ENCODE peak calls at places on chromosomes 6 and 20, in six cellular contexts. J, B, H, R, K and E are unnamed samples.

GRCh38 chr6:158286413-158286812 is 25.9 kb upstream of the TULP4 start:
- ATAC-seq in J (no peak), B (no peak), H (no peak), R (no peak), K (no peak), E (no peak)

GRCh38 chr6:72787521-72788031 is 165.7 kb downstream of the KCNQ5 start:
- ATAC-seq in J (peak), B (peak), H (no peak), R (peak), K (no peak), E (peak)

GRCh38 chr6:4774715-4775590 is 1.3 kb upstream of the CDYL start:
- ATAC-seq in J (peak), B (peak), H (no peak), R (peak), K (peak), E (peak)

GRCh38 chr20:38875170-38875993 is 50.8 kb upstream of the FAM83D start:
- ATAC-seq in J (peak), B (peak), H (peak), R (no peak), K (peak), E (peak)

GRCh38 chr6:55726144-55726543 is 147.2 kb upstream of the HMGCLL1 start:
- ATAC-seq in J (no peak), B (no peak), H (no peak), R (no peak), K (no peak), E (no peak)

GRCh38 chr6:1904494-1904854 is 294.8 kb downstream of the FOXC1 start:
- ATAC-seq in J (peak), B (no peak), H (no peak), R (peak), K (peak), E (peak)

GRCh38 chr6:113858067-113858604 is 991 bp downstream of the MARCKS start:
- ATAC-seq in J (peak), B (no peak), H (no peak), R (peak), K (no peak), E (peak)

GRCh38 chr6:131023834-131024504 is 39.1 kb downstream of the EPB41L2 start:
- ATAC-seq in J (no peak), B (no peak), H (no peak), R (no peak), K (no peak), E (peak)

GRCh38 chr6:158849899-158850806 is 31.0 kb upstream of the EZR start:
- ATAC-seq in J (no peak), B (peak), H (peak), R (no peak), K (peak), E (peak)

GRCh38 chr20:35174458-35175216 is 2.8 kb downstream of the PROCR start:
- ATAC-seq in J (no peak), B (no peak), H (no peak), R (peak), K (no peak), E (no peak)

GRCh38 chr20:51366155-51366886 is 176.2 kb downstream of the NFATC2 start:
- ATAC-seq in J (peak), B (peak), H (no peak), R (no peak), K (peak), E (peak)